ENCODE peak calls at places on chromosomes 4 and X, in six cellular contexts. P, H, C, W, Q and A are unnamed samples.

GRCh38 chr4:25592670-25593069 is 63.0 kb upstream of the SLC34A2 start:
- DNase-seq in P (no peak), H (no peak), C (no peak), W (no peak), Q (no peak), A (no peak)

GRCh38 chr4:71346710-71347109 is 7.9 kb downstream of the SLC4A4 start:
- DNase-seq in P (no peak), H (no peak), C (no peak), W (no peak), Q (no peak), A (no peak)

GRCh38 chr4:105022811-105023667 is 123.6 kb upstream of the TET2 start:
- DNase-seq in P (no peak), H (no peak), C (no peak), W (no peak), Q (no peak), A (no peak)

GRCh38 chr4:142452132-142452855 is 393.8 kb downstream of the INPP4B start:
- DNase-seq in P (no peak), H (no peak), C (no peak), W (no peak), Q (no peak), A (no peak)

GRCh38 chrX:42143866-42144592 is 220.7 kb upstream of the CASK start:
- DNase-seq in P (no peak), H (no peak), C (no peak), W (no peak), Q (no peak), A (no peak)

GRCh38 chr4:3251691-3252479 is 2.9 kb downstream of the MSANTD1 start:
- DNase-seq in P (peak; percentile 5), H (no peak), C (no peak), W (no peak), Q (no peak), A (no peak)

GRCh38 chrX:103249805-103250204 is 5.2 kb downstream of the TCEAL8 start:
- DNase-seq in P (no peak), H (no peak), C (no peak), W (no peak), Q (no peak), A (no peak)

GRCh38 chr4:54281060-54281781 is 52.1 kb downstream of the PDGFRA start:
- DNase-seq in P (no peak), H (no peak), C (no peak), W (no peak), Q (no peak), A (peak; percentile 11)

GRCh38 chr4:16264798-16265197 is 38.5 kb upstream of the TAPT1 start:
- DNase-seq in P (no peak), H (peak; percentile 36), C (no peak), W (no peak), Q (peak; percentile 5), A (peak; percentile 65)

GRCh38 chr4:78951862-78952472 is 12.7 kb upstream of the PAQR3 start:
- DNase-seq in P (no peak), H (peak; percentile 33), C (peak; percentile 56), W (no peak), Q (no peak), A (peak; percentile 60)

DNA sequence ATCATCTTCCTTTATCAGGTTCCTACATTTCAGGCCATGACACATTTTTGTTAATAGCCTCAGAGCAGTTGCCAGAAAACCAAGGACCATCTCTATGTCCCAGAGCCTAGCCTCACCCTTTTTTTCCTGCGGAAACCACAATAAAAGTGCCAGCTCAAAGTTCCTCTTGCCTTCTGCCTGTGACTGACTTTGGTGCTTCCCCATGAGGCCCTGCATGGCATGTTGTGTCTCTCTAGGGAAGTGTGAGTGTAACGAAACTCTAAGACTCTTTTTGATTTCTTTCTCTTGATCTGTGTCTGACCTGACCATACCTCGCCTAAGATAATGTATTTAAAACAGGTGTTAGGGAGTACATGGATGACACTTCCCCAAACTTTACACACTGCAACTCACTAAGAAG is 642.3 kb upstream of the BOD1L1 start:
- DNase-seq in P (no peak), H (no peak), C (no peak), W (no peak), Q (peak; percentile 19), A (no peak)
- TF ChIP-seq CREB1 in P (no peak), H (no peak), C (no peak), W (no peak), Q (no peak), A (no peak)

GRCh38 chrX:48992341-48992740 is 9.7 kb downstream of the GRIPAP1 start:
- DNase-seq in P (no peak), H (no peak), C (no peak), W (no peak), Q (no peak), A (no peak)
- TF ChIP-seq CREB1 in P (no peak), H (no peak), C (no peak), W (no peak), Q (no peak), A (no peak)

GRCh38 chrX:5748751-5749150 is 479.9 kb downstream of the NLGN4X start:
- DNase-seq in P (no peak), H (no peak), C (no peak), W (no peak), Q (no peak), A (no peak)

GRCh38 chrX:5752831-5753230 is 475.8 kb downstream of the NLGN4X start:
- DNase-seq in P (no peak), H (no peak), C (no peak), W (no peak), Q (no peak), A (no peak)

GRCh38 chrX:5753291-5753690 is 475.4 kb downstream of the NLGN4X start:
- DNase-seq in P (no peak), H (no peak), C (no peak), W (no peak), Q (no peak), A (no peak)
- TF ChIP-seq CREB1 in P (no peak), H (no peak), C (no peak), W (no peak), Q (no peak), A (no peak)

GRCh38 chr4:8528713-8529112 is 51.5 kb upstream of the GPR78 start:
- DNase-seq in P (no peak), H (no peak), C (no peak), W (no peak), Q (no peak), A (no peak)
- TF ChIP-seq CREB1 in P (no peak), H (no peak), C (no peak), W (no peak), Q (no peak), A (no peak)

DNA sequence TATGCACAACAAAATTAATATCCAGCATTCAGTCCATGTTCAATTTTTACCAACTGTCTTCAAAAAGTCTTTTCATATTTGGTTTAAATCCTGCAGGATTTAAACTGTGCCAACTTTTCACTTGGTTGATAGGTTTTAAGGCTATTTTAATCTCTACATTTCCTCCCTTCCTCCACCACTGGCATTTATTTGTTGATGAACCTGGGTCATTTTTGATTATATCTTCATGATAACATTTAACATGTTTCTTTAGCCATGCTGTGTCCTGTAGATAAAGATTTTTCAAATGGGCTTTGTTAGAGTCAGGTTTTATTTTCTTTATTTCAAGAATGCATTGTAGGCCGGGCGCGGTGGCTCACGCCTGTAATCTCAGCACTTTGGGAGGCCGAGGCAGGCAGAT is 216.4 kb downstream of the ARHGAP10 start:
- DNase-seq in P (no peak), H (no peak), C (no peak), W (no peak), Q (no peak), A (no peak)
- TF ChIP-seq CREB1 in P (no peak), H (no peak), C (no peak), W (no peak), Q (no peak), A (no peak)

GRCh38 chr4:184383497-184384055 is 90.8 kb downstream of the IRF2 start:
- DNase-seq in P (no peak), H (peak; percentile 27), C (no peak), W (no peak), Q (no peak), A (no peak)
- TF ChIP-seq CREB1 in P (no peak), H (no peak), C (no peak), W (no peak), Q (no peak), A (no peak)